ENCODE peak calls at places on chromosomes 2 and 18, in four cellular contexts. One of them, this sample, is unnamed.

GRCh38 chr2:10272464-10272863 is 30.2 kb upstream of the HPCAL1 start:
- DNase-seq in GM23248: no peak
- DNase-seq in mammary epithelial cell: no peak
- DNase-seq in mesenchymal stem cell: no peak
- DNase-seq in this sample: no peak

GRCh38 chr2:74548919-74549684 is 4.6 kb downstream of the LOXL3 start:
- DNase-seq in GM23248: peak; percentile 90
- DNase-seq in mammary epithelial cell: peak; percentile 57
- DNase-seq in mesenchymal stem cell: peak; percentile 44
- DNase-seq in this sample: peak; percentile 90

GRCh38 chr2:84906900-84907714 is 1.7 kb downstream of the TMSB10 start:
- DNase-seq in GM23248: peak; percentile 91
- DNase-seq in mammary epithelial cell: peak; percentile 80
- DNase-seq in mesenchymal stem cell: peak; percentile 83
- DNase-seq in this sample: peak; percentile 79

GRCh38 chr2:62196278-62196901 is 475 bp downstream of the B3GNT2 start:
- DNase-seq in GM23248: peak; percentile 34
- DNase-seq in mammary epithelial cell: peak; percentile 48
- DNase-seq in mesenchymal stem cell: peak; percentile 44
- DNase-seq in this sample: peak; percentile 52

GRCh38 chr2:88671786-88672427 is 19.6 kb upstream of the RPIA start:
- DNase-seq in GM23248: peak; percentile 81
- DNase-seq in mammary epithelial cell: peak; percentile 54
- DNase-seq in mesenchymal stem cell: peak; percentile 67
- DNase-seq in this sample: peak; percentile 83

GRCh38 chr2:231464576-231465540 is 574 bp upstream of the NCL start:
- DNase-seq in GM23248: peak; percentile 100
- DNase-seq in mammary epithelial cell: no peak
- DNase-seq in mesenchymal stem cell: no peak
- DNase-seq in this sample: peak; percentile 99

GRCh38 chr2:190838492-190838910 is 42.1 kb upstream of the GLS start:
- DNase-seq in GM23248: peak; percentile 85
- DNase-seq in mammary epithelial cell: peak; percentile 75
- DNase-seq in mesenchymal stem cell: peak; percentile 67
- DNase-seq in this sample: peak; percentile 73

GRCh38 chr18:57780318-57781127 is 22.6 kb downstream of the ATP8B1 start:
- DNase-seq in GM23248: peak; percentile 71
- DNase-seq in mammary epithelial cell: peak; percentile 76
- DNase-seq in mesenchymal stem cell: peak; percentile 92
- DNase-seq in this sample: peak; percentile 74

GRCh38 chr2:212294816-212295215 is 243.8 kb downstream of the ERBB4 start:
- DNase-seq in GM23248: no peak
- DNase-seq in mammary epithelial cell: no peak
- DNase-seq in mesenchymal stem cell: no peak
- DNase-seq in this sample: no peak

GRCh38 chr18:32769242-32770180 is 3.3 kb downstream of the KLHL14 start:
- DNase-seq in GM23248: no peak
- DNase-seq in mammary epithelial cell: no peak
- DNase-seq in mesenchymal stem cell: peak; percentile 33
- DNase-seq in this sample: no peak

GRCh38 chr2:96147593-96148201 is 2.5 kb upstream of the DUSP2 start:
- DNase-seq in GM23248: no peak
- DNase-seq in mammary epithelial cell: no peak
- DNase-seq in mesenchymal stem cell: no peak
- DNase-seq in this sample: no peak

GRCh38 chr2:58063641-58064040 is 17.0 kb downstream of the VRK2 start:
- DNase-seq in GM23248: peak; percentile 90
- DNase-seq in mammary epithelial cell: peak; percentile 24
- DNase-seq in mesenchymal stem cell: peak; percentile 86
- DNase-seq in this sample: peak; percentile 17

DNA sequence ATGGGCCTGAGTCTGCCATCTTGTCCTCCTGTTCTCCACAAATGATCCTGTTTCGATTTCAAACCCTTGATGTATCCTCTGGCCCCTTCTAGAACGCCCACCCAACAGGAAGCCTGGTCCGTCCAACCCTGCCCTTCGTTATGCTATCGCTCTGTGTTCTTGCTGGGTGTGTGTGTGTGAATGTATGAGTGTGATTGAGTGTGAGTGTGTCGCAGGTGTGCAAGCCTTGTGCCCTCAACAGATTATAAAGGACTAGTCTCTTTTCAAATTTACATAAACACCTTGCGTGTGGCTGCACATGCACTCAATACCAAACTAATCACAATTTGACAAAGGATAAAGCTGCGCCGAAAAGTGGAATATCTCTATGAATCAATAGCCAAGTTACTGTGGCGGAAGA is 149.5 kb upstream of the SALL3 start:
- DNase-seq in GM23248: no peak
- DNase-seq in mammary epithelial cell: no peak
- DNase-seq in mesenchymal stem cell: no peak
- DNase-seq in this sample: no peak
- H3K9me3 ChIP-seq in GM23248: no peaks in the 10 kb centered on the region
- H3K9me3 ChIP-seq in mammary epithelial cell: peaks cover 35% of the 10 kb centered on the region
- H3K9me3 ChIP-seq in mesenchymal stem cell: no peaks in the 10 kb centered on the region
- H3K9me3 ChIP-seq in this sample: no peaks in the 10 kb centered on the region

GRCh38 chr2:43889416-43889815 is 50.6 kb downstream of the ABCG8 start:
- DNase-seq in GM23248: no peak
- DNase-seq in mammary epithelial cell: no peak
- DNase-seq in mesenchymal stem cell: no peak
- DNase-seq in this sample: no peak
- H3K9ac ChIP-seq in GM23248: no peak overlapping the region
- H3K9ac ChIP-seq in mammary epithelial cell: no peak overlapping the region
- H3K9ac ChIP-seq in mesenchymal stem cell: no peak overlapping the region
- H3K9ac ChIP-seq in this sample: no peak overlapping the region

DNA sequence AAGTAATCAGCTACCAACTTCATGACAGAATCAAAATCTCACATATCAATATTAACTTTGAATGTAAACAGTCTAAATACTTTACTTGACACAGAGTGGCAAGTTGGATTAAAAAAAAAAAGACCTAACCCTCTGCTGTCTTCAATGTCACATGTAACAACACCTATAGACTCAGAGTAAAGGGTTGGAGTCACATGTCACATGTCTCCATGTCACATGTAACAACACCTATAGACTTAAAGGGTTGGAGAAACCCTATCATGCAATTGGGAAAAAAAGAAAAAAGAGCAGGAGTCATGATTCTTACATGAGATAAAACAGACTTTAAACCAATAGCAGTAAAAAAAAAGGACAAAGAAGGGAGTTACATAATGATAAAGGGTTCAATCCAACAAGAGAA is 665.3 kb upstream of the LRRTM1 start:
- DNase-seq in GM23248: no peak
- DNase-seq in mammary epithelial cell: no peak
- DNase-seq in mesenchymal stem cell: no peak
- DNase-seq in this sample: no peak
- H3K9me3 ChIP-seq in GM23248: no peaks in the 10 kb centered on the region
- H3K9me3 ChIP-seq in mammary epithelial cell: peaks cover 16% of the 10 kb centered on the region
- H3K9me3 ChIP-seq in mesenchymal stem cell: peaks cover 43% of the 10 kb centered on the region
- H3K9me3 ChIP-seq in this sample: peaks cover 23% of the 10 kb centered on the region

DNA sequence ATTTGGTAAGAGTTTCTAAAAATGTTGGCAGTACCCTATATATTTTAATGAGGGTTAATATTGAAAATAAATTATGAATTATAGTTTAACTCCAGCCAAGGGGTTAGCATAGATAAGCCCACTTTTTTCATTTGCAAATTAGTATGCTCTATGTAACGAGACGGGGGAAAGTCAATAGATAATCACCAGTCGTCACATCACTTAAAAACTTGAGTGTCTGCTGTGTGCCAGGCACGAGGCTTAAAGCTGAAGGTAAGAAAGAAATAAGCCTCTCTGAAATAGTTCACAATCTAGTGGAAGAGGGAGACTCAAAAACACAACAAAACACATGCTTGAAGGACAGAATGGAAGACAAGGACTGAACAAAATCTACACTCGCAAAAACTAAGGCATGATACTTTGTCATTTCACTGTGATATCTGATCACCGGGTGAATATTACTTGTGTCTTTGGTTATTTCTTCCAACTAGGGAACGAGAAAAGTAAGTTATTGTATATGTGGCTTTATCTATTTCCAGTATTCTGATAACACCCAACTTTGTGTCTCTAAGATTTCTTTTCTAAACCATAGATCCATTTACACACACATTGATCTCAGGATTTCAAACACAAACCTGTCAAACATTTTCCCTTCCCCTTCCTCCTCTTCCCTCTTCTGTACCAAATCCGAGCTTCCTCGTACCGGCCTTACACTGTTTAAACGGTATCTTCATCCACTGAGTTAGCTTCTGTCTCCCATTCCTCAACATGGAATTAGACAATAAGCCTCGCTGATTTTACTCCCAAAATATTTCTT is 199.1 kb downstream of the PIEZO2 start:
- DNase-seq in GM23248: no peak
- DNase-seq in mammary epithelial cell: no peak
- DNase-seq in mesenchymal stem cell: no peak
- DNase-seq in this sample: no peak
- H3K9ac ChIP-seq in GM23248: no peak overlapping the region
- H3K9ac ChIP-seq in mammary epithelial cell: no peak overlapping the region
- H3K9ac ChIP-seq in mesenchymal stem cell: no peak overlapping the region
- H3K9ac ChIP-seq in this sample: no peak overlapping the region

DNA sequence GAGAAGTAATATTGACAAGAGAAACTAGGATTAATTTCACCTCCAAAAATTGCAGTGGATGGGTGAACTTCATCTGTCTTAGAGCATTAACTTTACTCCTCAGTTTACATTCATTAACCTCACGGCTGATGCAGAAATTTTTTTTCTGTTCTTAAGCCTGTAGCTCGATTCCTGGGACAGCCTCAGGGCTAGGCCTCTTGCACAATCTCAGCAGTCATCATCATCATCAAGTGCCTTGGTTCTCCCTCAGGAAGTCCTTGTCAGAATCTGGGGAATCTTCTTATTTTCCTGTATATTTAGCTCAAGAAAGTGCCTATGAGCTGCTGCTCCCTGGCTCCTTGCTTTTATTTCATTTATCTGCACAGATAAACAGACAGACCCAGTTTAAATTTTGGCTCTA is 1272.2 kb upstream of the LRRTM1 start:
- DNase-seq in GM23248: no peak
- DNase-seq in mammary epithelial cell: no peak
- DNase-seq in mesenchymal stem cell: no peak
- DNase-seq in this sample: no peak
- H3K9me3 ChIP-seq in GM23248: no peaks in the 10 kb centered on the region
- H3K9me3 ChIP-seq in mammary epithelial cell: peaks cover 4% of the 10 kb centered on the region
- H3K9me3 ChIP-seq in mesenchymal stem cell: no peaks in the 10 kb centered on the region
- H3K9me3 ChIP-seq in this sample: no peaks in the 10 kb centered on the region

DNA sequence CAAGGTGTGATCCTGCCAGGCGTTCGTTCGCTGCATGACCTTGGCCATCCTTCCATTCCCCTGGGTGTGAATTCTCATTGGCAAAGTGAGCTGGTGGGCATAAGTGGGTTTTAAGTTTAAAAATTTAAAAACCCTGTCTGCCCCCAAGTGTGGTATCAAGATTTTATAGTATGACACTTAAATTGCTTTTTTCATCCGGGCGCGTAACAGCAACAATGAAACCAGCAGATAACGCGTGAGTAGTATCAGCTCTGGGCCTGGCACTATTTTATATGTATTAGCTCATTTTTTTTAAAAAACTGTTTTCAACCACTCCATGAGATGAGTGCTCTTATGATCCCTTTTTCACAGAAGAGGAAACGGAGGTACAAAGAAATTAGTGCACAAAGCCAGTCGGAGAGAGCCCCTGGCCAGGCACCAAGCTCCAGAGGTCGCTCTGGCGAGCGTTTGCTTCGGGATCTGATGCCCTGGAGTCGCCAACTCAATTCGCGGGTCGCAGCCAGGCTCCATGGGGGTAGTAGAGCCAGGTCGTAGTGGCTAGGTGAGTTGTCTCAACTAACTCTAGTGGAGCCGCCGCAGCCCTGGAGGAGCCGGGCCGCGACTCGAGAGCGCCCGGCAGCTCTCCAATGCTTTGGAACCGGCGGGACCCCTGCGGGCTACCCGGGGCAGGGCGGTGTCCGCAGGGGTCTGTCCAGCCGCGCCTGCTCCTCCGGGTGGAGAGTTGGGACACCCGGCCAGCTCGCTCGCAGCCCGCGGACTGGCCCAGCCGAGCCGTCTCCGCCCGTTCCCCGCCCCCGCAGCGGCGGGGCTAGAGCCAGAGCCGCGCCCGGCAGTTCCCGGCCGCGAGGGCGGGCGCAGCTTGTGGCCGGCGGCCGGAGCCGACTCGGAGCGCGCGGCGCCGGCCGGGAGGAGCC is at the start of gene IL1R1:
- DNase-seq in GM23248: peak; percentile 97
- DNase-seq in mammary epithelial cell: peak; percentile 77
- DNase-seq in mesenchymal stem cell: peak; percentile 75
- DNase-seq in this sample: peak; percentile 93
- H3K9ac ChIP-seq in GM23248: peak within 1 kb of the TSS; percentile 99
- H3K9ac ChIP-seq in mammary epithelial cell: peak within 1 kb of the TSS; percentile 88
- H3K9ac ChIP-seq in mesenchymal stem cell: peak within 1 kb of the TSS; percentile 98
- H3K9ac ChIP-seq in this sample: peak within 1 kb of the TSS; percentile 99

GRCh38 chr2:77831471-77831870 is 309.3 kb upstream of the LRRTM4 start:
- DNase-seq in GM23248: no peak
- DNase-seq in mammary epithelial cell: no peak
- DNase-seq in mesenchymal stem cell: no peak
- DNase-seq in this sample: no peak
- H3K9me3 ChIP-seq in GM23248: no peaks in the 10 kb centered on the region
- H3K9me3 ChIP-seq in mammary epithelial cell: peaks cover 30% of the 10 kb centered on the region
- H3K9me3 ChIP-seq in mesenchymal stem cell: peaks cover 41% of the 10 kb centered on the region
- H3K9me3 ChIP-seq in this sample: peaks cover 28% of the 10 kb centered on the region

GRCh38 chr2:239970004-239970623 is 55.0 kb downstream of the NDUFA10 start:
- DNase-seq in GM23248: peak; percentile 42
- DNase-seq in mammary epithelial cell: no peak
- DNase-seq in mesenchymal stem cell: peak; percentile 13
- DNase-seq in this sample: no peak

GRCh38 chr2:239968717-239969116 is 56.4 kb downstream of the NDUFA10 start:
- DNase-seq in GM23248: no peak
- DNase-seq in mammary epithelial cell: no peak
- DNase-seq in mesenchymal stem cell: no peak
- DNase-seq in this sample: no peak

GRCh38 chr2:239973392-239973791 is 51.8 kb downstream of the NDUFA10 start:
- DNase-seq in GM23248: no peak
- DNase-seq in mammary epithelial cell: no peak
- DNase-seq in mesenchymal stem cell: peak; percentile 20
- DNase-seq in this sample: no peak

GRCh38 chr2:239967244-239968036 is 57.7 kb downstream of the NDUFA10 start:
- DNase-seq in GM23248: no peak
- DNase-seq in mammary epithelial cell: no peak
- DNase-seq in mesenchymal stem cell: no peak
- DNase-seq in this sample: no peak

GRCh38 chr2:239971115-239971514 is 54.0 kb downstream of the NDUFA10 start:
- DNase-seq in GM23248: no peak
- DNase-seq in mammary epithelial cell: no peak
- DNase-seq in mesenchymal stem cell: no peak
- DNase-seq in this sample: no peak
- H3K9ac ChIP-seq in GM23248: no peak overlapping the region
- H3K9ac ChIP-seq in mammary epithelial cell: no peak overlapping the region
- H3K9ac ChIP-seq in mesenchymal stem cell: no peak overlapping the region
- H3K9ac ChIP-seq in this sample: no peak overlapping the region